ENCODE peak calls at places on chromosomes 2 and 18, in eight cellular contexts. R, D, E, L, C, Z, S and U are unnamed samples.

GRCh38 chr18:2312440-2312839 is 258.9 kb downstream of the METTL4 start:
- DNase-seq in R (no peak), S (no peak), C (no peak), Z (no peak), L (no peak), D (no peak), E (no peak), U (peak)

GRCh38 chr18:43970656-43971055 is 693.4 kb upstream of the SYT4 start:
- DNase-seq in D (no peak), S (no peak), E (no peak), Z (no peak), C (no peak), R (no peak), L (no peak), U (no peak)

GRCh38 chr18:45291616-45292612 is 323.4 kb upstream of the SLC14A2 start:
- DNase-seq in L (no peak), C (peak), R (no peak), D (no peak), E (peak), Z (no peak), S (no peak), U (no peak)

GRCh38 chr2:65050931-65051330 is 5.3 kb upstream of the CEP68 start:
- DNase-seq in E (no peak), L (no peak), D (no peak), S (no peak), C (no peak), R (no peak), Z (no peak), U (no peak)

GRCh38 chr18:55593888-55594287 is 5.9 kb upstream of the TCF4 start:
- DNase-seq in Z (no peak), D (no peak), L (no peak), S (no peak), E (no peak), R (no peak), C (no peak), U (no peak)

GRCh38 chr18:23578891-23579653 is 7.2 kb downstream of the NPC1 start:
- DNase-seq in D (no peak), C (peak), R (no peak), L (no peak), Z (no peak), S (no peak), E (peak), U (no peak)

GRCh38 chr2:144950874-144951560 is 431.1 kb upstream of the ZEB2 start:
- DNase-seq in L (no peak), R (no peak), C (peak), D (no peak), E (peak), S (peak), Z (no peak), U (no peak)

GRCh38 chr2:112682101-112682500 is 36.4 kb downstream of the SLC20A1 start:
- DNase-seq in Z (no peak), L (no peak), S (no peak), E (no peak), D (no peak), R (no peak), C (no peak), U (no peak)

GRCh38 chr2:85248741-85249524 is 78.9 kb downstream of the TGOLN2 start:
- DNase-seq in S (no peak), L (no peak), R (peak), C (peak), Z (no peak), E (peak), D (no peak), U (no peak)

GRCh38 chr2:196845371-196845770 is 36.2 kb upstream of the C2orf66 start:
- DNase-seq in D (no peak), R (no peak), Z (no peak), S (no peak), L (no peak), E (no peak), C (no peak), U (no peak)
- TF ChIP-seq CTCF in D (no peak), R (no peak), Z (no peak), S (no peak), L (no peak), E (no peak), C (no peak), U (no peak)

GRCh38 chr2:226798422-226799210 is 1.0 kb downstream of the IRS1 start:
- DNase-seq in D (peak), Z (no peak), S (peak), C (peak), R (peak), E (peak), L (peak), U (peak)

GRCh38 chr2:226797989-226798421 is 1.6 kb downstream of the IRS1 start:
- DNase-seq in L (peak), Z (no peak), S (no peak), D (peak), R (no peak), C (no peak), E (peak), U (no peak)

GRCh38 chr2:226800941-226801784 is 1.5 kb upstream of the IRS1 start:
- DNase-seq in S (peak), E (peak), L (peak), Z (peak), C (peak), R (peak), D (peak), U (peak)

GRCh38 chr2:226799211-226799975 is at the start of gene IRS1:
- DNase-seq in D (peak), R (peak), C (peak), L (peak), Z (peak), E (peak), S (peak), U (peak)

GRCh38 chr2:226799976-226800940 is 638 bp upstream of the IRS1 start:
- DNase-seq in C (no peak), Z (no peak), R (peak), D (no peak), E (peak), S (no peak), L (peak), U (no peak)
- TF ChIP-seq CTCF in C (no peak), Z (peak), R (no peak), D (no peak), E (peak), S (peak), L (no peak), U (peak)

GRCh38 chr2:71460595-71461303 is 7.4 kb downstream of the DYSF start:
- DNase-seq in R (no peak), L (no peak), S (no peak), D (no peak), Z (no peak), E (peak), C (peak), U (peak)
- TF ChIP-seq CTCF in R (no peak), L (peak), S (peak), D (peak), Z (peak), E (peak), C (peak), U (no peak)

GRCh38 chr18:28692337-28692736 is 515.4 kb upstream of the CDH2 start:
- DNase-seq in D (no peak), C (no peak), Z (no peak), R (no peak), S (no peak), L (no peak), E (no peak), U (no peak)

GRCh38 chr18:28689591-28689990 is 512.7 kb upstream of the CDH2 start:
- DNase-seq in E (peak), R (no peak), C (no peak), Z (no peak), L (no peak), S (no peak), D (no peak), U (no peak)

GRCh38 chr18:28690836-28691835 is 514.2 kb upstream of the CDH2 start:
- DNase-seq in L (no peak), E (no peak), Z (no peak), R (no peak), S (no peak), C (peak), D (no peak), U (no peak)

GRCh38 chr18:28684746-28685145 is 507.8 kb upstream of the CDH2 start:
- DNase-seq in Z (no peak), E (no peak), C (no peak), R (no peak), D (no peak), S (no peak), L (no peak), U (no peak)

GRCh38 chr18:28690100-28690499 is 513.2 kb upstream of the CDH2 start:
- DNase-seq in L (no peak), E (no peak), Z (no peak), S (no peak), C (no peak), D (no peak), R (no peak), U (no peak)
- TF ChIP-seq CTCF in L (no peak), E (no peak), Z (no peak), S (no peak), C (no peak), D (no peak), R (no peak), U (no peak)

GRCh38 chr18:74595425-74595824 is 2.2 kb upstream of the ZNF407 start:
- DNase-seq in L (no peak), Z (no peak), C (no peak), D (no peak), E (no peak), R (no peak), S (no peak), U (no peak)
- TF ChIP-seq CTCF in L (no peak), Z (no peak), C (no peak), D (no peak), E (no peak), R (no peak), S (no peak), U (no peak)